ENCODE peak calls at places on chromosomes 4 and X, in four cellular contexts. P is right cardiac atrium; Q is NCI-H1092; U is activated naive CD8-positive, alpha-beta T cell treated with anti-CD3 and anti-CD28 coated beads for 36 hours. H is an unnamed sample.

GRCh38 chrX:10615931-10616780 is 4.2 kb downstream of the MID1 start:
- DNase-seq in P (peak; percentile 28), Q (peak; percentile 24), U (no peak), H (no peak)

GRCh38 chr4:183589710-183590109 is 69.3 kb downstream of the RWDD4 start:
- DNase-seq in P (no peak), Q (no peak), U (no peak), H (no peak)

GRCh38 chr4:141196227-141196928 is 24.3 kb upstream of the ZNF330 start:
- DNase-seq in P (no peak), Q (no peak), U (no peak), H (no peak)

GRCh38 chr4:168735735-168736134 is 238.9 kb downstream of the PALLD start:
- DNase-seq in P (no peak), Q (no peak), U (no peak), H (no peak)

GRCh38 chrX:15785176-15785735 is 5.0 kb upstream of the ZRSR2 start:
- DNase-seq in P (no peak), Q (no peak), U (no peak), H (no peak)

GRCh38 chr4:184424993-184425758 is 49.2 kb downstream of the IRF2 start:
- DNase-seq in P (peak; percentile 40), Q (no peak), U (no peak), H (no peak)

GRCh38 chr4:109588176-109588575 is 28.1 kb downstream of the MCUB start:
- DNase-seq in P (no peak), Q (no peak), U (peak; percentile 61), H (no peak)

GRCh38 chrX:94288325-94288724 is 614.3 kb downstream of the FAM133A start:
- DNase-seq in P (no peak), Q (no peak), U (no peak), H (no peak)

GRCh38 chrX:24079405-24079804 is 24.6 kb downstream of the EIF2S3 start:
- DNase-seq in P (no peak), Q (no peak), U (no peak), H (no peak)

GRCh38 chr4:15479089-15479912 is 9.6 kb downstream of the CC2D2A start:
- DNase-seq in P (peak; percentile 49), Q (peak; percentile 68), U (no peak), H (peak; percentile 52)

GRCh38 chr4:139809207-139810157 is 143.9 kb downstream of the MGST2 start:
- DNase-seq in P (no peak), Q (no peak), U (no peak), H (no peak)